ENCODE peak calls at places on chromosome 10, in five cellular contexts. V, J, G, P and Y are unnamed samples.
A peak's percentile ranks its signal among the peaks of the same experiment; 100 is the strongest.

GRCh38 chr10:92381543-92381954 is 90.6 kb downstream of the MARCHF5 start:
- DNase-seq in J (no peak), P (no peak), V (no peak), G (no peak), Y (no peak)

GRCh38 chr10:95069286-95069685 is at the start of gene CYP2C8:
- DNase-seq in P (no peak), G (no peak), J (no peak), V (no peak), Y (no peak)

GRCh38 chr10:113108180-113108835 is 158.3 kb downstream of the TCF7L2 start:
- DNase-seq in V (no peak), J (no peak), G (no peak), P (no peak), Y (no peak)

GRCh38 chr10:96334888-96335526 is 23.8 kb downstream of the OPALIN start:
- DNase-seq in P (peak; percentile 33), J (peak; percentile 17), V (no peak), G (no peak), Y (peak; percentile 24)

GRCh38 chr10:93126484-93127052 is 52.9 kb downstream of the CYP26A1 start:
- DNase-seq in P (no peak), J (no peak), G (no peak), V (no peak), Y (no peak)

GRCh38 chr10:34830527-34830926 is 15.4 kb upstream of the PARD3 start:
- DNase-seq in P (no peak), V (no peak), J (no peak), G (no peak), Y (no peak)

GRCh38 chr10:124590216-124591122 is 128.8 kb downstream of the LHPP start:
- DNase-seq in J (no peak), P (no peak), G (no peak), V (no peak), Y (no peak)

GRCh38 chr10:5196613-5197234 is at the start of gene AKR1C4:
- DNase-seq in G (no peak), P (no peak), V (no peak), J (no peak), Y (no peak)

GRCh38 chr10:43702936-43703281 is 54.2 kb upstream of the ZNF32 start:
- DNase-seq in J (no peak), G (no peak), V (no peak), P (no peak), Y (no peak)

GRCh38 chr10:73827346-73828089 is 16.1 kb upstream of the NDST2 start:
- DNase-seq in J (no peak), P (no peak), G (no peak), V (no peak), Y (peak; percentile 46)

GRCh38 chr10:31936933-31937332 is 8.3 kb upstream of the ARHGAP12 start:
- DNase-seq in G (no peak), V (no peak), P (no peak), J (no peak), Y (no peak)

GRCh38 chr10:57699944-57700343 is 567.8 kb downstream of the IPMK start:
- DNase-seq in P (no peak), G (no peak), J (no peak), V (no peak), Y (peak; percentile 47)

GRCh38 chr10:43274011-43274410 is 7.1 kb upstream of the RASGEF1A start:
- DNase-seq in P (no peak), V (no peak), G (no peak), J (no peak), Y (no peak)

GRCh38 chr10:43265799-43266721 is 805 bp downstream of the RASGEF1A start:
- DNase-seq in V (no peak), P (no peak), G (peak; percentile 14), J (no peak), Y (no peak)

DNA sequence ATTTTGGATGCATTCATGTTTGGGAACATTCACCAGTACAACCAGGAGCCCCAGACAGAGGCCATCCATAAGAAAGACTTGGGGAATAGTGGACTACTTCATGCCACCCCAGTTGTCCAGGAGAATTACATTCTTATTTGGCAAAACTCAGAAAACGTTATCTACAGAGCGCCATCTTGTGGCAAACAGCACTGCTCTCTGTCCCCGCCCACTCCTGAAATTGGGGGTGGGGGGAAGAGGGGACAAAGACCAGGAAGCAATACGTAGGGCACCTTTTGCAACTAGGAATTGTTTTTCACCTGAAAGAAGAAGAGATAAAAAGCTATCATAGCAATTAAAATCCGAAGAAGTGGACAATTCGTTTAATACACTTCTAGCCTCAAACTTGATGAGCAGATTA is 134.6 kb upstream of the MGMT start:
- DNase-seq in G (no peak), J (no peak), V (no peak), P (no peak), Y (no peak)
- TF ChIP-seq CTCF in G (no peak), J (peak; percentile 2), V (no peak), P (no peak), Y (peak; percentile 17)

GRCh38 chr10:132884691-132885271 is 57.6 kb downstream of the CFAP46 start:
- DNase-seq in J (no peak), P (no peak), G (no peak), V (no peak), Y (no peak)

GRCh38 chr10:132889091-132889490 is 53.3 kb downstream of the CFAP46 start:
- DNase-seq in P (no peak), G (no peak), J (no peak), V (no peak), Y (no peak)

GRCh38 chr10:132885451-132886210 is 56.7 kb downstream of the CFAP46 start:
- DNase-seq in G (peak; percentile 6), J (no peak), P (no peak), V (no peak), Y (no peak)

GRCh38 chr10:132884041-132884440 is 58.3 kb downstream of the CFAP46 start:
- DNase-seq in P (no peak), V (no peak), J (no peak), G (no peak), Y (no peak)

GRCh38 chr10:132886211-132887099 is 55.9 kb downstream of the CFAP46 start:
- DNase-seq in J (no peak), V (no peak), G (peak; percentile 6), P (no peak), Y (no peak)
- TF ChIP-seq CTCF in J (no peak), V (no peak), G (no peak), P (no peak), Y (peak; percentile 15)

GRCh38 chr10:60464659-60465058 is 75.0 kb upstream of the ANK3 start:
- DNase-seq in P (no peak), V (no peak), J (no peak), G (no peak), Y (no peak)

GRCh38 chr10:60463726-60464125 is 74.1 kb upstream of the ANK3 start:
- DNase-seq in J (no peak), V (no peak), G (no peak), P (no peak), Y (no peak)

GRCh38 chr10:60465801-60466200 is 76.1 kb upstream of the ANK3 start:
- DNase-seq in P (no peak), V (no peak), J (no peak), G (no peak), Y (peak; percentile 38)

GRCh38 chr10:60467202-60467546 is 77.5 kb upstream of the ANK3 start:
- DNase-seq in J (no peak), V (no peak), G (no peak), P (no peak), Y (no peak)

DNA sequence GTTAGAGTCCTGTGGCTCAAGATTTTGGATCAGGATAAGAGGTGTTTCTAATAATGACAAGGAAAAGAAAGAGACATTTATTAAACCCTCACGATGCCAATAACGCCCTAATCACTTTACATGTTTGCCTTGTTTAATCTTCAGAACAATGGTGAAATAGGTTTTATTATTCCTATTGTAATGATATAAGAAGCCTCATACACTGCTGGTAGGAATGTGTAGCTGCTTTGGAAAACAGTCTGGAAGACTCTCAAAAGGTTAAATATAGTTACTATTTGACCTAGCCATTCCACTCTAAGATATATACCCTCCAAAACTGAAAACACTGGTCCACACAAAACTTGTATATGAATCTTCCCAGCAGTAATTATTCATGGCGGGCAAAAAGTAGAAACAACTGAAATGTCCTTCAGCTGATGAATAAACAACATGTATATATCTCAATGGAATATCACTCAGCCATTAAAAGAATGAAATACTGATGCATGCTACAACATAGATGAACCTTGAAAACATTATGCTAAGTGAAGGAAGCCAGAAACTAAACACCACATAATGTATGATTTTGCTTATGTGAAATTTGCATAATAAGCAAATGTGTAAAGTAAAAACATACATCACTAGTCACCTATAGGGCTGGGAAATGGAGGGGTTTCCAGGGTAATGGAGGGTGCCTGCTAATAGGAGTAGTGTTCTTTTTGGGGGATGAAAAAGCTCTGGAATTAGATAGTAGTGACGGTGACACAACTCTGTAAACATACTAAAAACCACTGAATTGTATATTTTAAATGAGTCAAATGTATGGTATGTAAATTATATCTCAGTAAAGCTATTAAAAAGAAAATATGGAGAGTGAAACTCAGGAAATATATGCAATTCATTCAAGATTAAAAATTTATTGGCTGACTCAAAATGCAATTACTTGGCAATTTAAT is 76.9 kb upstream of the ANK3 start:
- DNase-seq in P (no peak), J (no peak), G (no peak), V (no peak), Y (no peak)
- TF ChIP-seq CTCF in P (no peak), J (no peak), G (no peak), V (no peak), Y (peak; percentile 28)

DNA sequence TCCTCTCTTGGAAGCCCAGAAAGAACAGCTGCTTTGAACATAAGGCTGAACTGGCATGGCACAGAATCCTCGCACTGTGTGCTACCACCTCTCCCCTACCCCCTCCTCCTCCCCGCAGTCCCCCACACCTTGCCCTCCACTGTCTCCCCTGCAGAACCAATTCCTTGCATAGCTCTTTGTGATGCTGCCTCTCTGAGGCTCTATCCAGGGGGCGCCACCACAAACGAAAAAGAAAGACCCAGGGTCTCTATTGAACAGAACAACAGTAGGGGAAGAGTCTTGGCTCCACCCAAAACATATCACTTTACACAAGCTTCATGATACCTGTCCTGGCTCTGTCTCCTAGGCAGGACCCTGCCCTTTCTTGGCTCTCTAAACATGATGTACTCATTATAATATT is 26.2 kb upstream of the EBLN1 start:
- DNase-seq in V (no peak), J (no peak), P (no peak), G (no peak), Y (no peak)
- TF ChIP-seq CTCF in V (no peak), J (peak; percentile 8), P (no peak), G (no peak), Y (peak; percentile 42)

GRCh38 chr10:132577350-132578005 is 39.9 kb downstream of the INPP5A start:
- DNase-seq in G (no peak), V (no peak), P (no peak), J (no peak), Y (no peak)
- TF ChIP-seq CTCF in G (no peak), V (peak; percentile 11), P (no peak), J (no peak), Y (peak; percentile 40)